ENCODE peak calls at places on chromosomes 12 and 14, in eight cellular contexts. G is brain microvascular endothelial cell, O is foreskin fibroblast, Y is lower leg skin, N is HCT116, X is GM10248, S is coronary artery, A is AG04450. M is an unnamed sample.

GRCh38 chr12:124551268-124552144 is 15.9 kb downstream of the NCOR2 start:
- DNase-seq in A (no peak), N (no peak), Y (peak), G (no peak), X (no peak), S (no peak), O (peak), M (no peak)

GRCh38 chr12:80269953-80270552 is 170.7 kb downstream of the OTOGL start:
- DNase-seq in G (peak), A (peak), O (no peak), X (peak), S (no peak), Y (no peak), N (peak), M (peak)

GRCh38 chr12:19802915-19803314 is 363.6 kb downstream of the AEBP2 start:
- DNase-seq in N (no peak), X (no peak), A (no peak), S (no peak), G (no peak), O (no peak), Y (no peak), M (no peak)

GRCh38 chr12:3536096-3536875 is 45.3 kb downstream of the PRMT8 start:
- DNase-seq in S (peak), N (no peak), A (no peak), X (no peak), G (no peak), Y (no peak), O (no peak), M (no peak)

GRCh38 chr12:19428261-19428660 is 11.0 kb upstream of the AEBP2 start:
- DNase-seq in G (no peak), O (no peak), Y (no peak), X (no peak), S (no peak), A (no peak), N (no peak), M (no peak)

GRCh38 chr12:111319600-111320232 is 49.2 kb downstream of the PHETA1 start:
- DNase-seq in A (no peak), N (no peak), O (no peak), Y (no peak), G (no peak), X (no peak), S (no peak), M (no peak)

GRCh38 chr12:56724989-56725722 is at the start of gene NACA:
- DNase-seq in S (peak), A (peak), X (peak), Y (peak), N (peak), G (peak), O (peak), M (peak)

GRCh38 chr12:29102739-29103138 is 46.3 kb upstream of the FAR2 start:
- DNase-seq in G (no peak), O (no peak), A (no peak), Y (no peak), S (no peak), N (no peak), X (no peak), M (no peak)

GRCh38 chr12:13230500-13230899 is 34.0 kb downstream of the EMP1 start:
- DNase-seq in N (no peak), S (no peak), Y (peak), O (peak), X (no peak), G (no peak), A (no peak), M (no peak)

GRCh38 chr12:55729592-55730446 is 1.0 kb upstream of the CD63 start:
- DNase-seq in O (peak), X (peak), S (peak), A (peak), G (peak), Y (peak), N (peak), M (peak)

GRCh38 chr14:88323520-88324199 is 591 bp upstream of the KCNK10 start:
- DNase-seq in S (no peak), N (no peak), X (peak), Y (no peak), G (no peak), O (no peak), A (no peak), M (peak)

GRCh38 chr12:4269279-4269991 is 4.1 kb upstream of the CCND2 start:
- DNase-seq in G (peak), N (no peak), X (peak), S (no peak), O (no peak), Y (peak), A (no peak), M (peak)

GRCh38 chr12:21888464-21888863 is 52.8 kb downstream of the ABCC9 start:
- DNase-seq in X (no peak), A (no peak), G (no peak), N (no peak), O (no peak), Y (no peak), S (no peak), M (no peak)

GRCh38 chr12:20350495-20350894 is 17.8 kb upstream of the PDE3A start:
- DNase-seq in O (no peak), X (no peak), Y (no peak), A (no peak), S (no peak), G (peak), N (no peak), M (no peak)

GRCh38 chr12:120647375-120647755 is 6.9 kb downstream of the CABP1 start:
- DNase-seq in A (no peak), S (no peak), O (no peak), Y (no peak), G (no peak), X (no peak), N (no peak), M (no peak)

GRCh38 chr14:30330452-30330851 is 228.5 kb upstream of the G2E3 start:
- DNase-seq in A (no peak), G (no peak), S (no peak), Y (no peak), O (no peak), N (peak), X (no peak), M (no peak)

GRCh38 chr12:124564232-124564958 is 3.0 kb downstream of the NCOR2 start:
- DNase-seq in X (peak), N (no peak), S (no peak), A (no peak), Y (no peak), O (no peak), G (no peak), M (peak)

GRCh38 chr14:74858022-74858421 is 17.9 kb downstream of the PROX2 start:
- DNase-seq in N (no peak), S (no peak), G (no peak), O (peak), A (no peak), X (no peak), Y (no peak), M (no peak)

GRCh38 chr12:10366875-10367274 is 23.0 kb downstream of the KLRK1 start:
- DNase-seq in A (no peak), O (peak), X (no peak), S (no peak), G (no peak), N (no peak), Y (no peak), M (no peak)

GRCh38 chr14:45838597-45838996 is 585.6 kb upstream of the MIS18BP1 start:
- DNase-seq in S (no peak), N (no peak), Y (no peak), A (no peak), O (no peak), G (no peak), X (no peak), M (no peak)

GRCh38 chr14:100773331-100774163 is 46.9 kb downstream of the DLK1 start:
- DNase-seq in G (no peak), O (no peak), S (peak), X (no peak), A (no peak), N (no peak), Y (no peak), M (no peak)
- TF ChIP-seq CTCF in G (no peak), O (no peak), S (no peak), X (no peak), A (no peak), N (no peak), Y (no peak), M (no peak)

GRCh38 chr12:45257185-45257585 is 41.3 kb downstream of the ANO6 start:
- DNase-seq in G (no peak), A (no peak), S (no peak), N (no peak), O (no peak), X (peak), Y (no peak), M (peak)
- TF ChIP-seq CTCF in G (no peak), A (no peak), S (no peak), N (no peak), O (no peak), X (peak), Y (no peak), M (no peak)

DNA sequence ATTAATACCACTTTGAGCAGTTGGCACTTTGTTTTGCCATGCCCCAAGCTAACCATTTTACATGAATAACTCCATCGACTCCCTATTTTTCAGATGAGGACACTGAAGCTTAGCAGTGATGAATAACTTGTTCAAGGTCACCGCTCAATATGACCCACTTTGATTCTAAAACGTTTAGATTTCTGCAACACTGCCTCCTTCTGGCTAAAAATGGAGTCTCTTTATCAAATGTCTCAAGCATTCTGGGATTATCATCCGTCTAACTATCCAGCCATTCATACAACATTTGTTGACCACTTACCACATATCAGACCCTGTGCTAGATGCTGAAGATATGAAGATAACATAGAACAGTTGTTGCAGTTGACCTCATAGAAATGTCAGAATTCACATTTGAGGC is 298.0 kb downstream of the PPFIA2 start:
- DNase-seq in A (no peak), X (no peak), S (no peak), Y (no peak), G (no peak), O (no peak), N (no peak), M (no peak)
- TF ChIP-seq CTCF in A (no peak), X (no peak), S (no peak), Y (no peak), G (peak), O (no peak), N (peak), M (no peak)

GRCh38 chr12:92528097-92528496 is 174.7 kb upstream of the PLEKHG7 start:
- DNase-seq in N (no peak), X (no peak), A (no peak), S (no peak), O (no peak), G (no peak), Y (no peak), M (no peak)
- TF ChIP-seq CTCF in N (no peak), X (no peak), A (no peak), S (no peak), O (no peak), G (no peak), Y (no peak), M (no peak)

DNA sequence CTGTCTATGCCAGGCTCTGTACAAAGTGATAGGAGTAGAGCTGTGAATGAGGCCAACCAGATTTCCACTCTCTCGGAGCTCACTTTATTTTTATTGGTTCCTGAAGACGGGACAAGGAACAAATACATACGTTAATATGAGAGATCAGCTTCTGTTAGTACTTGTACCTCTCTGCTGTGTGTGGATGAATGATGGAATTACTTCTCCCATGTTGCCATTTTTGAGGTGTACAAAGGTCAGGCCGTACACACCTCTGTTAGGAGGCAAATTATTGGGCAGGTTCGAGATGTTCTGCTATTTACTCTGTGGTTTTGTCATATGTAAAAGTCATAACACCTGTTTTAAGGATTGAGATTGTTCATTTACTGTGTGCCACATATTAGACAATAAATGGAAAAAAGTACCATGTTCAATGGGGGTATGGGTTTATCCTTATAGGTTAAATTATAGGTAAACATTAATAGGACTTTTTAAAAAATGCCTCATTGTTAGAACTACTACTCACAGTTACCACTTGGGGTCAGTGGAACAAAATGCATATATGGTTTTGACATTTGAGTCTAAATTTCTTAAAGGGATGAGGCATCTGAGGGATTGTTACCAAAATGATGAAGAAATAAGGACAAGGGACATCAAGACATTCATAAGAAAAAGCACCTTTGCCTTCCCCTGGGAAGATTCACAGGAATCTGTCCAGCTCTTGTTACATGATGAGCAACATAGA is 26.9 kb downstream of the WBP11 start:
- DNase-seq in N (no peak), Y (no peak), S (no peak), O (peak), A (no peak), G (no peak), X (no peak), M (no peak)
- TF ChIP-seq CTCF in N (peak), Y (no peak), S (no peak), O (peak), A (peak), G (peak), X (peak), M (no peak)

DNA sequence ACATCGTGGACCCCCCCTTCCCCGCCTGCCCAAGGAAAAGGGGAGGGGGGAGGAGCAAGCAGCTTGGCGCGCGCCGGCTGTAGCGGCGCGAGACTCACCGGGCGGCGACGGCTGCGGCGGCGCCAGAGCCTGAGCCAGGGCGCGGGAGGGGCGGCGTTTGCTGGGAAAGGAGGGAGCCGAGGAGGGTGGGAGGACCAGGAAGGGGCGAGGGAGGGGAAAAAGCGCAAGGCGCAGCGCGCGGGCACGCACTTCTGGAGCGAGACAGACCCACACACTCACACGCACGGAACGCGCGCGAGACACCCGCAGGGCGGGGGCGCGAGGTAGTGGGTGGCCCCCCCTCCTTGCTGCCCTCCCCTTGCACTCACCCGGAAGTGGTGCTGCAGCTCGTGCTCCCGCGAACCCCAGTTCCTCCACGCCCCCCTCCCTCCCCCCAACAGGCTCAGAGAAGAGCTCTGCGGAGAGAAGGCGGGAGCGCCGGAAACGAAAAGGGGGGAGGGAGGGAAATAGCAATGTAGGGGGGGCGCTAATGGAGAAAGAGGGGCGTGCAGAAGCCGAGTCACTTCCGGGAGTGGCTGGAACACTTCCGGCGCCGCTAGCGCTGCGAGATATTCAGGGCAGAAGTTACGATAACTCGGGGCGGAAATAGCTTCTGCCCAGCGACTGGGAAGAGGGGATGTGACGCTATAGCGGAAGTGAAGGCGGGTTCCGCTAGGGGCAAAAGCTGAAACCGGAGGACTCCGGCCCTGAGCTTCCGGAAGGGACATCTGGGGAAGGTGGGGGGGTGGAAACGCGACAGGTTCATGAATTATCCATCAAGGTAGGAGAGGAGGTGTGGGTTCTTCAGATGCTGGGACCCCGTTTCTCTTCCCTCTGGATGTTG is at the start of gene ZNF384:
- DNase-seq in X (peak), O (peak), S (peak), G (peak), A (peak), Y (peak), N (peak), M (peak)
- TF ChIP-seq CTCF in X (peak), O (no peak), S (peak), G (peak), A (peak), Y (no peak), N (no peak), M (no peak)

GRCh38 chr12:65845751-65846537 is 21.7 kb downstream of the HMGA2 start:
- DNase-seq in S (no peak), N (no peak), X (no peak), A (no peak), G (no peak), O (no peak), Y (no peak), M (no peak)
- TF ChIP-seq CTCF in S (no peak), N (peak), X (no peak), A (peak), G (peak), O (no peak), Y (no peak), M (no peak)

M was measured in GM20000.